ENCODE peak calls at places on chromosomes 6 and 20, in five cellular contexts. One of them, this sample, is unnamed.

GRCh38 chr6:86255973-86256372 is 613.3 kb upstream of the SYNCRIP start:
- DNase-seq in epithelial cell of prostate: no peak
- DNase-seq in osteoblast: no peak
- DNase-seq in tibial artery: no peak
- DNase-seq in PC-9: no peak
- DNase-seq in this sample: no peak

GRCh38 chr6:116190550-116190949 is 63.3 kb downstream of the TSPYL4 start:
- DNase-seq in epithelial cell of prostate: no peak
- DNase-seq in osteoblast: peak; percentile 70
- DNase-seq in tibial artery: no peak
- DNase-seq in PC-9: peak; percentile 17
- DNase-seq in this sample: no peak

GRCh38 chr6:156545021-156545420 is 232.2 kb upstream of the ARID1B start:
- DNase-seq in epithelial cell of prostate: no peak
- DNase-seq in osteoblast: no peak
- DNase-seq in tibial artery: no peak
- DNase-seq in PC-9: no peak
- DNase-seq in this sample: no peak

GRCh38 chr20:38128691-38129090 is 36.4 kb downstream of the TGM2 start:
- DNase-seq in epithelial cell of prostate: no peak
- DNase-seq in osteoblast: no peak
- DNase-seq in tibial artery: no peak
- DNase-seq in PC-9: no peak
- DNase-seq in this sample: no peak

GRCh38 chr6:137170266-137171052 is 3.0 kb downstream of the IL22RA2 start:
- DNase-seq in epithelial cell of prostate: no peak
- DNase-seq in osteoblast: no peak
- DNase-seq in tibial artery: no peak
- DNase-seq in PC-9: no peak
- DNase-seq in this sample: no peak

GRCh38 chr6:129889580-129889979 is 28.5 kb upstream of the TMEM244 start:
- DNase-seq in epithelial cell of prostate: peak; percentile 49
- DNase-seq in osteoblast: peak; percentile 52
- DNase-seq in tibial artery: no peak
- DNase-seq in PC-9: peak; percentile 56
- DNase-seq in this sample: peak; percentile 80

GRCh38 chr6:129686941-129687627 is 22.9 kb downstream of the ARHGAP18 start:
- DNase-seq in epithelial cell of prostate: peak; percentile 55
- DNase-seq in osteoblast: peak; percentile 48
- DNase-seq in tibial artery: no peak
- DNase-seq in PC-9: no peak
- DNase-seq in this sample: peak; percentile 94

GRCh38 chr6:5599112-5599511 is 337.8 kb downstream of the FARS2 start:
- DNase-seq in epithelial cell of prostate: no peak
- DNase-seq in osteoblast: no peak
- DNase-seq in tibial artery: no peak
- DNase-seq in PC-9: no peak
- DNase-seq in this sample: no peak

GRCh38 chr20:62258499-62259293 is 20.4 kb downstream of the OSBPL2 start:
- DNase-seq in epithelial cell of prostate: no peak
- DNase-seq in osteoblast: peak; percentile 97
- DNase-seq in tibial artery: no peak
- DNase-seq in PC-9: no peak
- DNase-seq in this sample: no peak

GRCh38 chr6:137297887-137298286 is 78.7 kb upstream of the IFNGR1 start:
- DNase-seq in epithelial cell of prostate: no peak
- DNase-seq in osteoblast: peak; percentile 47
- DNase-seq in tibial artery: no peak
- DNase-seq in PC-9: no peak
- DNase-seq in this sample: no peak

GRCh38 chr6:37630281-37630799 is 67.3 kb downstream of the MDGA1 start:
- DNase-seq in epithelial cell of prostate: peak; percentile 99
- DNase-seq in osteoblast: peak; percentile 100
- DNase-seq in tibial artery: no peak
- DNase-seq in PC-9: peak; percentile 100
- DNase-seq in this sample: peak; percentile 97

GRCh38 chr6:54935739-54936138 is 89.2 kb downstream of the FAM83B start:
- DNase-seq in epithelial cell of prostate: peak; percentile 92
- DNase-seq in osteoblast: no peak
- DNase-seq in tibial artery: no peak
- DNase-seq in PC-9: peak; percentile 88
- DNase-seq in this sample: peak; percentile 90

GRCh38 chr6:134596191-134596590 is 278.3 kb upstream of the SGK1 start:
- DNase-seq in epithelial cell of prostate: no peak
- DNase-seq in osteoblast: no peak
- DNase-seq in tibial artery: no peak
- DNase-seq in PC-9: no peak
- DNase-seq in this sample: no peak

GRCh38 chr20:62226707-62227590 is 6.9 kb upstream of the HRH3 start:
- DNase-seq in epithelial cell of prostate: no peak
- DNase-seq in osteoblast: no peak
- DNase-seq in tibial artery: no peak
- DNase-seq in PC-9: no peak
- DNase-seq in this sample: no peak

GRCh38 chr6:156126535-156126934 is 650.6 kb upstream of the ARID1B start:
- DNase-seq in epithelial cell of prostate: no peak
- DNase-seq in osteoblast: no peak
- DNase-seq in tibial artery: no peak
- DNase-seq in PC-9: no peak
- DNase-seq in this sample: peak; percentile 55

GRCh38 chr6:156450421-156450820 is 326.8 kb upstream of the ARID1B start:
- DNase-seq in epithelial cell of prostate: no peak
- DNase-seq in osteoblast: no peak
- DNase-seq in tibial artery: no peak
- DNase-seq in PC-9: no peak
- DNase-seq in this sample: no peak

GRCh38 chr20:58690351-58690750 is 2.2 kb upstream of the NPEPL1 start:
- DNase-seq in epithelial cell of prostate: no peak
- DNase-seq in osteoblast: peak; percentile 88
- DNase-seq in tibial artery: no peak
- DNase-seq in PC-9: no peak
- DNase-seq in this sample: no peak

GRCh38 chr6:110328231-110328630 is 29.9 kb downstream of the METTL24 start:
- DNase-seq in epithelial cell of prostate: no peak
- DNase-seq in osteoblast: no peak
- DNase-seq in tibial artery: no peak
- DNase-seq in PC-9: no peak
- DNase-seq in this sample: no peak

GRCh38 chr6:16129623-16130243 is 847 bp downstream of the MYLIP start:
- DNase-seq in epithelial cell of prostate: no peak
- DNase-seq in osteoblast: no peak
- DNase-seq in tibial artery: peak; percentile 76
- DNase-seq in PC-9: no peak
- DNase-seq in this sample: peak; percentile 19

GRCh38 chr6:143234686-143235085 is 174.0 kb downstream of the AIG1 start:
- DNase-seq in epithelial cell of prostate: no peak
- DNase-seq in osteoblast: no peak
- DNase-seq in tibial artery: no peak
- DNase-seq in PC-9: no peak
- DNase-seq in this sample: no peak

GRCh38 chr6:99467509-99468106 is 42.5 kb upstream of the PNISR start:
- DNase-seq in epithelial cell of prostate: no peak
- DNase-seq in osteoblast: peak; percentile 8
- DNase-seq in tibial artery: no peak
- DNase-seq in PC-9: no peak
- DNase-seq in this sample: no peak

GRCh38 chr6:141988954-141989705 is 143.6 kb upstream of the GJE1 start:
- DNase-seq in epithelial cell of prostate: peak; percentile 37
- DNase-seq in osteoblast: peak; percentile 80
- DNase-seq in tibial artery: no peak
- DNase-seq in PC-9: peak; percentile 45
- DNase-seq in this sample: peak; percentile 72

GRCh38 chr20:64066984-64067605 is 4.1 kb downstream of the TCEA2 start:
- DNase-seq in epithelial cell of prostate: no peak
- DNase-seq in osteoblast: no peak
- DNase-seq in tibial artery: no peak
- DNase-seq in PC-9: no peak
- DNase-seq in this sample: no peak

GRCh38 chr6:27809939-27810767 is 102.0 kb downstream of the OR2B2 start:
- DNase-seq in epithelial cell of prostate: peak; percentile 91
- DNase-seq in osteoblast: peak; percentile 95
- DNase-seq in tibial artery: peak; percentile 82
- DNase-seq in PC-9: peak; percentile 94
- DNase-seq in this sample: peak; percentile 95

GRCh38 chr6:159043986-159044385 is 805 bp downstream of the TAGAP start:
- DNase-seq in epithelial cell of prostate: no peak
- DNase-seq in osteoblast: no peak
- DNase-seq in tibial artery: no peak
- DNase-seq in PC-9: no peak
- DNase-seq in this sample: no peak

GRCh38 chr6:105753184-105754097 is 332.7 kb upstream of the PRDM1 start:
- DNase-seq in epithelial cell of prostate: peak; percentile 83
- DNase-seq in osteoblast: no peak
- DNase-seq in tibial artery: no peak
- DNase-seq in PC-9: peak; percentile 85
- DNase-seq in this sample: no peak

GRCh38 chr20:37823276-37823980 is 79.5 kb upstream of the VSTM2L start:
- DNase-seq in epithelial cell of prostate: no peak
- DNase-seq in osteoblast: no peak
- DNase-seq in tibial artery: no peak
- DNase-seq in PC-9: peak; percentile 61
- DNase-seq in this sample: peak; percentile 42

GRCh38 chr20:13340088-13340487 is 119.0 kb downstream of the ISM1 start:
- DNase-seq in epithelial cell of prostate: no peak
- DNase-seq in osteoblast: no peak
- DNase-seq in tibial artery: no peak
- DNase-seq in PC-9: no peak
- DNase-seq in this sample: peak; percentile 64

GRCh38 chr6:129209355-129209754 is 326.4 kb downstream of the LAMA2 start:
- DNase-seq in epithelial cell of prostate: no peak
- DNase-seq in osteoblast: no peak
- DNase-seq in tibial artery: no peak
- DNase-seq in PC-9: no peak
- DNase-seq in this sample: no peak

GRCh38 chr6:150880336-150880735 is 14.8 kb downstream of the MTHFD1L start:
- DNase-seq in epithelial cell of prostate: no peak
- DNase-seq in osteoblast: no peak
- DNase-seq in tibial artery: no peak
- DNase-seq in PC-9: no peak
- DNase-seq in this sample: no peak

DNA sequence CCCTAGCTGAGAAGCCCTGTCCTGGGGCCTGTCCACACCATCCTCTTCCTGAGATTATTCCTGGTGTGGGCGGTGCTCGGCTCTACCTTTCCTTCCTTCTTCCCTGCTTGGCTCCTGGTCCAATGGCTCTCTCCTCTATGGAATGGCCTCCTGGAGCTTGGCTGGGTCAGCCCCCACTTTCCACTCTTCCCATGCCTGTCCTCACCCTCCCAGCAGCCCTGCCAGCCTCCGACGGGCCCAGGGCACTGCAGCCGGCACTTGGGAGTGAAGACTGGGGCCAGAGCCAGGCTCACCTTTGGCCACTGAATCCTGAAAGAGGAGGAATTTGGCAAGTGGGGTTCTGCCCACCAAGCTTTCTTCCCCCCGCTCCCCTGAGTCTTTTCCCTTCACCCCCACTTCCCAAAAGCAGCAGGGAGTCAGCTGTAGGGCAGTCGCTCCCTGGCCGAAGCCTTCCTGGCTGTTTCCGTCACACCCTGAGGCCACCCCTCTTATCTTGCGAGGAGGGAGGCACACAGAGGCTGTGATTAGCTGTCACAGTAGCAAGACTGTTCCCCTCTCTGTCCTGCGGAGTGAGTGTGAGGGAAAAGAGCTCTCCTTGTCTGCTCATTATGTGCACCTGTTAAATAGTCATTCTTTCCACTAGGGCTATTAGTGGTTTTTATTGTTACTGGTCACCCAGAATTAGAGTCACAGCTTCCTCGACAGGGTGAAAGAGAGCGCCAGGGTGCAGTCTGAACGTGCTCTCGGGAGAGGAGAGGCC is 6.3 kb upstream of the CDSN start:
- DNase-seq in epithelial cell of prostate: no peak
- DNase-seq in osteoblast: no peak
- DNase-seq in tibial artery: no peak
- DNase-seq in PC-9: no peak
- DNase-seq in this sample: no peak
- H3K27ac ChIP-seq in epithelial cell of prostate: peak overlapping the region; percentile 89
- H3K27ac ChIP-seq in osteoblast: peak overlapping the region; percentile 48
- H3K27ac ChIP-seq in tibial artery: no peak overlapping the region
- H3K27ac ChIP-seq in PC-9: no peak overlapping the region
- H3K27ac ChIP-seq in this sample: peak overlapping the region; percentile 65

GRCh38 chr6:130997061-130997753 is 65.8 kb downstream of the EPB41L2 start:
- DNase-seq in epithelial cell of prostate: no peak
- DNase-seq in osteoblast: no peak
- DNase-seq in tibial artery: no peak
- DNase-seq in PC-9: no peak
- DNase-seq in this sample: no peak
- H3K27ac ChIP-seq in epithelial cell of prostate: no peak overlapping the region
- H3K27ac ChIP-seq in osteoblast: peak overlapping the region; percentile 22
- H3K27ac ChIP-seq in tibial artery: no peak overlapping the region
- H3K27ac ChIP-seq in PC-9: no peak overlapping the region
- H3K27ac ChIP-seq in this sample: no peak overlapping the region

GRCh38 chr6:36578030-36578825 is 15.9 kb upstream of the SRSF3 start:
- DNase-seq in epithelial cell of prostate: no peak
- DNase-seq in osteoblast: no peak
- DNase-seq in tibial artery: no peak
- DNase-seq in PC-9: no peak
- DNase-seq in this sample: no peak
- H3K27ac ChIP-seq in epithelial cell of prostate: peak overlapping the region; percentile 48
- H3K27ac ChIP-seq in osteoblast: peak overlapping the region; percentile 38
- H3K27ac ChIP-seq in tibial artery: no peak overlapping the region
- H3K27ac ChIP-seq in PC-9: peak overlapping the region; percentile 73
- H3K27ac ChIP-seq in this sample: no peak overlapping the region

DNA sequence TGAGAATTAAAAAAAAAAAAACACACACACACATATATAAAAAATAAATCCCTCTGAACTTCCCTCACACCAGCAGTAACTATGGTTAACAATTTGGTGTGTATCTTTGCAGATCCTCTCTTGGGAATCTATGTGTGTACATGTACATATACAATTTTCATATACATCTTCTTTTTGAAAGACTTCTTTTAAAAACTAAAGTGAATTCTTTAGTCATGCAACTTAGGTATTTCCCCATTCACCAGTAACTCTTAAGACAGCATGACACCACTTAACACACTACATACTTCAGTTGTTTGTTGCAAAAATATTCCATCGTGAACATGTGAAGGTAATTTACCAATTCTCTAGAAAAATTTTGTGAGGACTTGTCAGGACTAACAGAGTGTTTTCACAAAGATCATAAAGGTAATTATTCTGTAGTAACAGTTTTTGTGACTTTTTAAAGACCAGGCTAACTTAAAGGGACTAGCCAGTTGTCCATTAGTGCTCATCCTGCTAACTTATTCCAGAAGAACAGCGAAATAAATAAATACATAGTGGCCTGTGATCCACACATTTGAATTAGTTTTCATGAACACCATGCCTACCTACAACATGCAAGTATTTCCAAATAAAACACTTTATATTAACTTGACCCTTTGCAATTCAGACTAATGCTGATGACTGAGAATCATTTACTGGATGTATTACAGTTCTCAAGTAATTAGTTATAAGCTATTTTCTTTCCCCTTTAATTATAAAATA is 12.1 kb downstream of the RBM39 start:
- DNase-seq in epithelial cell of prostate: no peak
- DNase-seq in osteoblast: no peak
- DNase-seq in tibial artery: no peak
- DNase-seq in PC-9: no peak
- DNase-seq in this sample: no peak
- H3K27ac ChIP-seq in epithelial cell of prostate: no peak overlapping the region
- H3K27ac ChIP-seq in osteoblast: peak overlapping the region; percentile 3
- H3K27ac ChIP-seq in tibial artery: no peak overlapping the region
- H3K27ac ChIP-seq in PC-9: no peak overlapping the region
- H3K27ac ChIP-seq in this sample: no peak overlapping the region